ENCODE peak calls at places on chromosomes 16 and 17, in seven cellular contexts. P is heart left ventricle, Z is choroid plexus epithelial cell, U is adrenal gland, V is Peyer's patch, N is GM12878, I is astrocyte of the cerebellum. M is an unnamed sample.

GRCh38 chr16:4876646-4877297 is 29.5 kb downstream of the UBN1 start:
- DNase-seq in P (no peak), Z (no peak), U (no peak), V (no peak), N (no peak), I (no peak), M (no peak)

GRCh38 chr17:5557485-5557884 is 26.8 kb downstream of the NLRP1 start:
- DNase-seq in P (no peak), Z (peak; percentile 61), U (no peak), V (no peak), N (no peak), I (peak; percentile 18), M (no peak)

GRCh38 chr16:89171216-89172170 is at the start of gene CDH15:
- DNase-seq in P (peak; percentile 85), Z (peak; percentile 90), U (peak; percentile 91), V (peak; percentile 98), N (peak; percentile 80), I (peak; percentile 47), M (peak; percentile 84)

GRCh38 chr16:20517149-20517548 is 59.0 kb downstream of the ACSM2B start:
- DNase-seq in P (no peak), Z (no peak), U (no peak), V (no peak), N (no peak), I (no peak), M (no peak)

GRCh38 chr16:86895609-86896008 is 317.3 kb downstream of the FOXL1 start:
- DNase-seq in P (no peak), Z (no peak), U (no peak), V (no peak), N (no peak), I (no peak), M (no peak)

GRCh38 chr16:67158637-67159600 is 790 bp downstream of the TRADD start:
- DNase-seq in P (no peak), Z (no peak), U (peak; percentile 57), V (peak; percentile 76), N (peak; percentile 71), I (no peak), M (peak; percentile 78)

GRCh38 chr17:34884597-34884996 is 76.7 kb downstream of the CCT6B start:
- DNase-seq in P (no peak), Z (no peak), U (no peak), V (no peak), N (no peak), I (no peak), M (no peak)

GRCh38 chr16:71311553-71312158 is 22.5 kb upstream of the CMTR2 start:
- DNase-seq in P (no peak), Z (peak; percentile 27), U (peak; percentile 19), V (no peak), N (no peak), I (no peak), M (no peak)

GRCh38 chr17:82876602-82877391 is 37.0 kb upstream of the ZNF750 start:
- DNase-seq in P (peak; percentile 81), Z (peak; percentile 88), U (peak; percentile 79), V (no peak), N (no peak), I (peak; percentile 49), M (no peak)

GRCh38 chr17:69702078-69702477 is 287.6 kb downstream of the MAP2K6 start:
- DNase-seq in P (no peak), Z (no peak), U (no peak), V (no peak), N (no peak), I (no peak), M (no peak)

GRCh38 chr17:12415031-12415430 is 250.7 kb upstream of the MYOCD start:
- DNase-seq in P (no peak), Z (peak; percentile 65), U (no peak), V (no peak), N (no peak), I (peak; percentile 12), M (no peak)

GRCh38 chr16:81469710-81470481 is 25.3 kb downstream of the CMIP start:
- DNase-seq in P (no peak), Z (peak; percentile 60), U (no peak), V (no peak), N (peak; percentile 65), I (no peak), M (peak; percentile 61)

GRCh38 chr16:23699100-23699499 is 13.9 kb downstream of the ERN2 start:
- DNase-seq in P (no peak), Z (no peak), U (no peak), V (peak; percentile 77), N (no peak), I (no peak), M (peak; percentile 37)

GRCh38 chr16:19831678-19832077 is 53.0 kb downstream of the GPRC5B start:
- DNase-seq in P (no peak), Z (peak; percentile 91), U (peak; percentile 74), V (no peak), N (no peak), I (peak; percentile 45), M (no peak)

GRCh38 chr17:7258731-7259554 is 3.3 kb downstream of the CLDN7 start:
- DNase-seq in P (no peak), Z (peak; percentile 29), U (no peak), V (peak; percentile 89), N (no peak), I (no peak), M (no peak)

GRCh38 chr17:30532871-30533270 is 55.7 kb downstream of the GOSR1 start:
- DNase-seq in P (no peak), Z (no peak), U (no peak), V (no peak), N (no peak), I (no peak), M (no peak)

GRCh38 chr17:77329741-77330531 is 189.2 kb downstream of the SEC14L1 start:
- DNase-seq in P (peak; percentile 8), Z (no peak), U (peak; percentile 20), V (no peak), N (no peak), I (no peak), M (no peak)

GRCh38 chr17:77330602-77331081 is 189.9 kb downstream of the SEC14L1 start:
- DNase-seq in P (peak; percentile 4), Z (no peak), U (peak; percentile 16), V (no peak), N (no peak), I (no peak), M (no peak)

GRCh38 chr17:77332981-77333685 is 192.4 kb downstream of the SEC14L1 start:
- DNase-seq in P (peak; percentile 3), Z (peak; percentile 70), U (no peak), V (no peak), N (no peak), I (peak; percentile 84), M (no peak)

GRCh38 chr17:77331161-77331864 is 190.5 kb downstream of the SEC14L1 start:
- DNase-seq in P (peak; percentile 92), Z (peak; percentile 90), U (peak; percentile 96), V (peak; percentile 95), N (peak; percentile 75), I (peak; percentile 82), M (peak; percentile 78)

DNA sequence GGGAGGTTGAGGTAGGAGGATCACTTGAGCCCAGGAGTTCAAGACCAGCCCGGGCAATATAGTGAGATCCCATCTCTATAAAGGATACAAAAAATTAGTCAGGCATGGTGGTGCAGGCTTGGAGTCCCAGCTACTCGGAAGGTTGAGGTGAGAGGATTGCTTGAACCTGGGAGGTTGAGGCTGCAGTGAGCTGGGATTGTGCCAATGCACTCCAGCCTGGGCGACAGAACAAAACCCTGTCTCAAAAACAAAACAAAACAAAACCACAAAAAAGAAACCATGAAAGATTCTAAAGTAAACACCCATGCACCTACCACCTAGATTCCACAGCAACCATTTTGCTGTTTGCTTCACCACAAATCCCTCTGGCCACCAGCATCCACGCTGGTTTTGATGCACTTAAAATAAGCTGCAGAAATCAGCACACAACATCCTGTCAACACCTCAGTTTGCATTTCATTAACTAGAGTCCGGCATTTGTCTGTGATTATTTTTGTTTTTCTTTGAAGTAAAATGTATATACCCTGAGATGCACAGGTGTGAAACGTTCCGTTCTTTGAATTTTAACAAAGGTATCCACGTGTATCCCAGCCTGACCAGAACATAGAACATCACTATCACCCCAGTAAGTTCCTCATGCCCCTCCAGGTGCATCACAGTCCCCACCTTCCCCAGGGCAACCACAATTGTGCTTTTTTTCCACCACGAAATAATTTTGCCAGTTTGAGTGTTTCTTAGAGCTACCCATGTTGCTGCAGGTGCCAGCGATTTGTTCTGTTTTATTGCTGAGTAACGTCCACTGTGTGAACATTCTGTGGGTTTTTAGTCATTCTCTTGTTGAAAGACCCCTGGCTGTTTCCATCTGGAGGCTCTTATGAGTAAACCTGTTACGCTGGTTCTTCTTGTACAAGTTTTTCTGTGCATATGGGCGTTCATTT is 191.5 kb downstream of the SEC14L1 start:
- DNase-seq in P (peak; percentile 3), Z (peak; percentile 59), U (no peak), V (no peak), N (no peak), I (peak; percentile 79), M (no peak)
- H3K4me3 ChIP-seq in P (no peak overlapping the region), Z (no peak overlapping the region), U (no peak overlapping the region), V (no peak overlapping the region), N (peak overlapping the region; percentile 39), I (no peak overlapping the region), M (peak overlapping the region; percentile 32)

GRCh38 chr16:80263848-80264694 is 276.7 kb upstream of the DYNLRB2 start:
- DNase-seq in P (no peak), Z (no peak), U (no peak), V (no peak), N (no peak), I (no peak), M (no peak)

GRCh38 chr16:80258407-80258806 is 282.4 kb upstream of the DYNLRB2 start:
- DNase-seq in P (no peak), Z (no peak), U (no peak), V (no peak), N (no peak), I (no peak), M (no peak)

GRCh38 chr16:80259289-80259805 is 281.4 kb upstream of the DYNLRB2 start:
- DNase-seq in P (no peak), Z (no peak), U (no peak), V (no peak), N (no peak), I (no peak), M (no peak)

GRCh38 chr16:80263181-80263823 is 277.5 kb upstream of the DYNLRB2 start:
- DNase-seq in P (no peak), Z (no peak), U (no peak), V (no peak), N (no peak), I (no peak), M (no peak)

GRCh38 chr16:80260906-80261311 is 279.9 kb upstream of the DYNLRB2 start:
- DNase-seq in P (no peak), Z (peak; percentile 8), U (no peak), V (peak; percentile 77), N (no peak), I (no peak), M (no peak)
- TF ChIP-seq CTCF in P (no peak), Z (no peak), U (no peak), V (no peak), N (no peak), I (no peak), M (no peak)

DNA sequence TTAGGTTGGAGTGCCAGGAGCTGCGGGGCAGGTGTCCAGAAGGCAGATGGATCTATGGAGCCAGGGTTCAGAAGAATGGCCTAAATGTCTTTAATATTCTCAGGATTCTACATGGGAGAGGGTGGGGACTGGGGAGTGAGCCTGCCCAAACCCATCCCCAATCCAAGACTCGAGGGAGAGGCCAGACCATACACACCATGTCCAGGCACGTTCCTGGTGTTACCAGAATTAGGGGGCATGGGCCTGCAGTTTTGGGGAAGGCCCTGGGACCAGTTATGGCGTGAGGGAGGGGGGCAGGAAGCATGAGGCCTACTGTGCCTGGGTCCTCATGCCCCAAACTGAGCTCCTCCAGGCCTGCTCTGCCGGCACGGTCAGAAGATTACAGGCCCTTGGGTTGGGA is 1.9 kb downstream of the TAX1BP3 start:
- DNase-seq in P (no peak), Z (no peak), U (no peak), V (no peak), N (no peak), I (no peak), M (no peak)
- H3K4me3 ChIP-seq in P (peak overlapping the region; percentile 94), Z (peak overlapping the region; percentile 28), U (no peak overlapping the region), V (peak overlapping the region; percentile 91), N (no peak overlapping the region), I (peak overlapping the region; percentile 99), M (no peak overlapping the region)

GRCh38 chr17:80413771-80414507 is 1.0 kb upstream of the ENDOV start:
- DNase-seq in P (no peak), Z (no peak), U (no peak), V (no peak), N (no peak), I (no peak), M (no peak)
- TF ChIP-seq CTCF in P (no peak), Z (no peak), U (no peak), V (no peak), N (no peak), I (no peak), M (no peak)

M was measured in GM12864.